ENCODE peak calls at places on chromosomes 11 and 22, in seven cellular contexts. One of them, this sample, is unnamed.

GRCh38 chr11:130677486-130678153 is 229.2 kb downstream of the ADAMTS15 start:
- DNase-seq in HFFc6: peak
- DNase-seq in GM20000: no peak
- DNase-seq in activated naive CD4-positive, alpha-beta T cell treated with anti-CD3 and anti-CD28 coated beads, Interleukin-2, amount 50 U/mL, for 72 hours: no peak
- DNase-seq in T-helper 9 cell: no peak
- DNase-seq in adipocyte: peak
- DNase-seq in thoracic aorta: no peak
- DNase-seq in this sample: no peak

GRCh38 chr11:70161043-70161625 is 42.0 kb upstream of the FADD start:
- DNase-seq in thoracic aorta: no peak
- DNase-seq in HFFc6: no peak
- DNase-seq in GM20000: no peak
- DNase-seq in T-helper 9 cell: no peak
- DNase-seq in adipocyte: no peak
- DNase-seq in activated naive CD4-positive, alpha-beta T cell treated with anti-CD3 and anti-CD28 coated beads, Interleukin-2, amount 50 U/mL, for 72 hours: no peak
- DNase-seq in this sample: no peak

GRCh38 chr22:46046299-46046685 is 69.3 kb upstream of the WNT7B start:
- DNase-seq in thoracic aorta: no peak
- DNase-seq in GM20000: no peak
- DNase-seq in activated naive CD4-positive, alpha-beta T cell treated with anti-CD3 and anti-CD28 coated beads, Interleukin-2, amount 50 U/mL, for 72 hours: no peak
- DNase-seq in adipocyte: no peak
- DNase-seq in HFFc6: no peak
- DNase-seq in T-helper 9 cell: no peak
- DNase-seq in this sample: no peak

GRCh38 chr11:106152013-106152412 is 74.6 kb downstream of the AASDHPPT start:
- DNase-seq in T-helper 9 cell: no peak
- DNase-seq in adipocyte: peak
- DNase-seq in activated naive CD4-positive, alpha-beta T cell treated with anti-CD3 and anti-CD28 coated beads, Interleukin-2, amount 50 U/mL, for 72 hours: no peak
- DNase-seq in GM20000: no peak
- DNase-seq in thoracic aorta: no peak
- DNase-seq in HFFc6: no peak
- DNase-seq in this sample: peak

GRCh38 chr11:117618956-117619355 is 178.1 kb downstream of the DSCAML1 start:
- DNase-seq in GM20000: no peak
- DNase-seq in adipocyte: no peak
- DNase-seq in activated naive CD4-positive, alpha-beta T cell treated with anti-CD3 and anti-CD28 coated beads, Interleukin-2, amount 50 U/mL, for 72 hours: no peak
- DNase-seq in T-helper 9 cell: no peak
- DNase-seq in HFFc6: no peak
- DNase-seq in thoracic aorta: no peak
- DNase-seq in this sample: no peak

GRCh38 chr11:87180743-87181142 is 143.0 kb downstream of the TMEM135 start:
- DNase-seq in GM20000: no peak
- DNase-seq in T-helper 9 cell: no peak
- DNase-seq in adipocyte: peak
- DNase-seq in HFFc6: peak
- DNase-seq in thoracic aorta: no peak
- DNase-seq in activated naive CD4-positive, alpha-beta T cell treated with anti-CD3 and anti-CD28 coated beads, Interleukin-2, amount 50 U/mL, for 72 hours: no peak
- DNase-seq in this sample: no peak

GRCh38 chr11:107908211-107908610 is 20.0 kb upstream of the RAB39A start:
- DNase-seq in adipocyte: no peak
- DNase-seq in thoracic aorta: no peak
- DNase-seq in activated naive CD4-positive, alpha-beta T cell treated with anti-CD3 and anti-CD28 coated beads, Interleukin-2, amount 50 U/mL, for 72 hours: no peak
- DNase-seq in GM20000: no peak
- DNase-seq in T-helper 9 cell: no peak
- DNase-seq in HFFc6: no peak
- DNase-seq in this sample: no peak

GRCh38 chr11:80155412-80156017 is 714.7 kb upstream of the TENM4 start:
- DNase-seq in GM20000: peak
- DNase-seq in HFFc6: peak
- DNase-seq in adipocyte: peak
- DNase-seq in T-helper 9 cell: no peak
- DNase-seq in activated naive CD4-positive, alpha-beta T cell treated with anti-CD3 and anti-CD28 coated beads, Interleukin-2, amount 50 U/mL, for 72 hours: no peak
- DNase-seq in thoracic aorta: no peak
- DNase-seq in this sample: no peak

GRCh38 chr22:25666308-25666707 is 75.7 kb upstream of the MYO18B start:
- DNase-seq in adipocyte: peak
- DNase-seq in thoracic aorta: no peak
- DNase-seq in GM20000: no peak
- DNase-seq in T-helper 9 cell: no peak
- DNase-seq in activated naive CD4-positive, alpha-beta T cell treated with anti-CD3 and anti-CD28 coated beads, Interleukin-2, amount 50 U/mL, for 72 hours: no peak
- DNase-seq in HFFc6: no peak
- DNase-seq in this sample: no peak

GRCh38 chr11:113865873-113866272 is 9.5 kb downstream of the USP28 start:
- DNase-seq in T-helper 9 cell: no peak
- DNase-seq in adipocyte: no peak
- DNase-seq in GM20000: no peak
- DNase-seq in activated naive CD4-positive, alpha-beta T cell treated with anti-CD3 and anti-CD28 coated beads, Interleukin-2, amount 50 U/mL, for 72 hours: no peak
- DNase-seq in thoracic aorta: no peak
- DNase-seq in HFFc6: no peak
- DNase-seq in this sample: no peak

GRCh38 chr11:85096939-85097338 is 530.2 kb downstream of the DLG2 start:
- DNase-seq in thoracic aorta: no peak
- DNase-seq in GM20000: no peak
- DNase-seq in T-helper 9 cell: no peak
- DNase-seq in adipocyte: no peak
- DNase-seq in HFFc6: no peak
- DNase-seq in activated naive CD4-positive, alpha-beta T cell treated with anti-CD3 and anti-CD28 coated beads, Interleukin-2, amount 50 U/mL, for 72 hours: no peak
- DNase-seq in this sample: no peak

GRCh38 chr11:64796757-64797541 is 6.1 kb downstream of the MAP4K2 start:
- DNase-seq in thoracic aorta: no peak
- DNase-seq in GM20000: no peak
- DNase-seq in T-helper 9 cell: no peak
- DNase-seq in HFFc6: no peak
- DNase-seq in adipocyte: no peak
- DNase-seq in activated naive CD4-positive, alpha-beta T cell treated with anti-CD3 and anti-CD28 coated beads, Interleukin-2, amount 50 U/mL, for 72 hours: no peak
- DNase-seq in this sample: no peak

GRCh38 chr11:2549491-2549875 is 104.7 kb downstream of the KCNQ1 start:
- DNase-seq in thoracic aorta: no peak
- DNase-seq in activated naive CD4-positive, alpha-beta T cell treated with anti-CD3 and anti-CD28 coated beads, Interleukin-2, amount 50 U/mL, for 72 hours: no peak
- DNase-seq in GM20000: no peak
- DNase-seq in adipocyte: no peak
- DNase-seq in HFFc6: no peak
- DNase-seq in T-helper 9 cell: no peak
- DNase-seq in this sample: no peak

GRCh38 chr11:86666193-86666592 is 6.2 kb downstream of the ME3 start:
- DNase-seq in thoracic aorta: no peak
- DNase-seq in adipocyte: no peak
- DNase-seq in activated naive CD4-positive, alpha-beta T cell treated with anti-CD3 and anti-CD28 coated beads, Interleukin-2, amount 50 U/mL, for 72 hours: no peak
- DNase-seq in T-helper 9 cell: no peak
- DNase-seq in HFFc6: no peak
- DNase-seq in GM20000: no peak
- DNase-seq in this sample: no peak

GRCh38 chr11:28017816-28018215 is 90.1 kb downstream of the KIF18A start:
- DNase-seq in activated naive CD4-positive, alpha-beta T cell treated with anti-CD3 and anti-CD28 coated beads, Interleukin-2, amount 50 U/mL, for 72 hours: no peak
- DNase-seq in T-helper 9 cell: no peak
- DNase-seq in HFFc6: peak
- DNase-seq in adipocyte: no peak
- DNase-seq in thoracic aorta: no peak
- DNase-seq in GM20000: no peak
- DNase-seq in this sample: no peak

GRCh38 chr11:65471410-65471762 is 27.5 kb upstream of the MALAT1 start:
- DNase-seq in thoracic aorta: peak
- DNase-seq in GM20000: no peak
- DNase-seq in T-helper 9 cell: no peak
- DNase-seq in adipocyte: peak
- DNase-seq in HFFc6: peak
- DNase-seq in activated naive CD4-positive, alpha-beta T cell treated with anti-CD3 and anti-CD28 coated beads, Interleukin-2, amount 50 U/mL, for 72 hours: no peak
- DNase-seq in this sample: peak

GRCh38 chr22:36795633-36796032 is 19.7 kb upstream of the IFT27 start:
- DNase-seq in activated naive CD4-positive, alpha-beta T cell treated with anti-CD3 and anti-CD28 coated beads, Interleukin-2, amount 50 U/mL, for 72 hours: no peak
- DNase-seq in adipocyte: no peak
- DNase-seq in HFFc6: no peak
- DNase-seq in thoracic aorta: no peak
- DNase-seq in T-helper 9 cell: no peak
- DNase-seq in GM20000: no peak
- DNase-seq in this sample: no peak

GRCh38 chr11:73461335-73461840 is 85.2 kb downstream of the RELT start:
- DNase-seq in activated naive CD4-positive, alpha-beta T cell treated with anti-CD3 and anti-CD28 coated beads, Interleukin-2, amount 50 U/mL, for 72 hours: no peak
- DNase-seq in adipocyte: no peak
- DNase-seq in thoracic aorta: no peak
- DNase-seq in GM20000: no peak
- DNase-seq in HFFc6: no peak
- DNase-seq in T-helper 9 cell: no peak
- DNase-seq in this sample: no peak

GRCh38 chr22:46547179-46547882 is 9.9 kb upstream of the CELSR1 start:
- DNase-seq in HFFc6: peak
- DNase-seq in activated naive CD4-positive, alpha-beta T cell treated with anti-CD3 and anti-CD28 coated beads, Interleukin-2, amount 50 U/mL, for 72 hours: no peak
- DNase-seq in thoracic aorta: no peak
- DNase-seq in GM20000: no peak
- DNase-seq in T-helper 9 cell: no peak
- DNase-seq in adipocyte: peak
- DNase-seq in this sample: peak

GRCh38 chr11:46183819-46184218 is 62.6 kb upstream of the PHF21A start:
- DNase-seq in adipocyte: peak
- DNase-seq in GM20000: no peak
- DNase-seq in activated naive CD4-positive, alpha-beta T cell treated with anti-CD3 and anti-CD28 coated beads, Interleukin-2, amount 50 U/mL, for 72 hours: no peak
- DNase-seq in HFFc6: peak
- DNase-seq in T-helper 9 cell: no peak
- DNase-seq in thoracic aorta: no peak
- DNase-seq in this sample: no peak

This sample was measured in prostate gland.